ENCODE peak calls at places on chromosomes 12 and 14, in four cellular contexts. A, W, T and U are unnamed samples.

GRCh38 chr12:64584173-64584555 is 26.1 kb upstream of the RASSF3 start:
- DNase-seq in A (no peak), W (no peak), T (no peak), U (no peak)

GRCh38 chr12:112183141-112183581 is 57.8 kb downstream of the TRAFD1 start:
- DNase-seq in A (no peak), W (no peak), T (peak), U (no peak)

GRCh38 chr14:90943367-90943766 is 117.1 kb downstream of the RPS6KA5 start:
- DNase-seq in A (no peak), W (no peak), T (no peak), U (no peak)

GRCh38 chr14:99282261-99283050 is 10.5 kb upstream of the BCL11B start:
- DNase-seq in A (no peak), W (no peak), T (no peak), U (no peak)

GRCh38 chr14:31678421-31679249 is 117.4 kb downstream of the NUBPL start:
- DNase-seq in A (no peak), W (no peak), T (no peak), U (no peak)

GRCh38 chr12:57235012-57235727 is 5.7 kb downstream of the SHMT2 start:
- DNase-seq in A (no peak), W (peak), T (no peak), U (no peak)

GRCh38 chr14:21541413-21542074 is 15.4 kb upstream of the SALL2 start:
- DNase-seq in A (no peak), W (no peak), T (no peak), U (no peak)

GRCh38 chr14:100618763-100619320 is 31.6 kb upstream of the BEGAIN start:
- DNase-seq in A (no peak), W (no peak), T (no peak), U (no peak)

GRCh38 chr12:133165776-133166175 is 15.5 kb upstream of the ZNF268 start:
- DNase-seq in A (no peak), W (no peak), T (no peak), U (no peak)

GRCh38 chr14:50978888-50979287 is 34.6 kb upstream of the PYGL start:
- DNase-seq in A (no peak), W (no peak), T (no peak), U (no peak)

GRCh38 chr14:95255487-95255886 is 64.2 kb downstream of the CLMN start:
- DNase-seq in A (peak), W (peak), T (no peak), U (no peak)

GRCh38 chr12:68487721-68488309 is 122.9 kb upstream of the RAP1B start:
- DNase-seq in A (no peak), W (no peak), T (no peak), U (no peak)

GRCh38 chr14:35807131-35807961 is 1.7 kb downstream of the RALGAPA1 start:
- DNase-seq in A (no peak), W (no peak), T (no peak), U (no peak)

GRCh38 chr14:106883218-106883692 is 1356.9 kb downstream of the TMEM121 start:
- DNase-seq in A (no peak), W (no peak), T (peak), U (peak)